ENCODE peak calls at places on chromosomes 2 and 18, in nine cellular contexts. I is PC-3, N is MM.1S, S is GM23248, J is GM23338, H is OCI-LY7, Q is SK-N-SH, D is HCT116, G is hepatocyte. Z is an unnamed sample.

GRCh38 chr2:150596071-150596470 is 108.6 kb upstream of the RND3 start:
- DNase-seq in I (no peak), N (no peak), S (peak), J (no peak), H (no peak), Q (no peak), D (no peak), G (no peak), Z (no peak)

GRCh38 chr2:173684896-173685485 is 280.2 kb downstream of the SP3 start:
- DNase-seq in I (no peak), N (no peak), S (no peak), J (no peak), H (no peak), Q (no peak), D (no peak), G (no peak), Z (peak)

GRCh38 chr2:217185265-217185995 is 325.6 kb upstream of the TNP1 start:
- DNase-seq in I (no peak), N (no peak), S (no peak), J (no peak), H (no peak), Q (no peak), D (no peak), G (no peak), Z (no peak)

GRCh38 chr2:231601356-231602229 is 8.9 kb downstream of the TEX44 start:
- DNase-seq in I (peak), N (peak), S (peak), J (peak), H (peak), Q (peak), D (peak), G (peak), Z (peak)

GRCh38 chr18:34871435-34871834 is 161.3 kb downstream of the DTNA start:
- DNase-seq in I (no peak), N (no peak), S (peak), J (no peak), H (no peak), Q (no peak), D (no peak), G (no peak), Z (no peak)

GRCh38 chr2:288002-288742 is at the start of gene ALKAL2:
- DNase-seq in I (no peak), N (no peak), S (peak), J (peak), H (no peak), Q (peak), D (no peak), G (peak), Z (peak)

GRCh38 chr2:224395646-224396390 is 6.1 kb downstream of the FAM124B start:
- DNase-seq in I (peak), N (no peak), S (peak), J (no peak), H (no peak), Q (no peak), D (no peak), G (no peak), Z (no peak)

GRCh38 chr2:71500426-71501079 is 47.2 kb downstream of the DYSF start:
- DNase-seq in I (no peak), N (no peak), S (no peak), J (peak), H (no peak), Q (no peak), D (no peak), G (no peak), Z (no peak)

GRCh38 chr18:25724997-25725396 is 365.4 kb downstream of the SS18 start:
- DNase-seq in I (no peak), N (no peak), S (no peak), J (no peak), H (no peak), Q (no peak), D (no peak), G (no peak), Z (no peak)

GRCh38 chr2:229901819-229902218 is 20.0 kb downstream of the TRIP12 start:
- DNase-seq in I (peak), N (no peak), S (peak), J (peak), H (no peak), Q (peak), D (peak), G (no peak), Z (no peak)

GRCh38 chr18:24875286-24875685 is 414.8 kb downstream of the HRH4 start:
- DNase-seq in I (no peak), N (no peak), S (peak), J (no peak), H (no peak), Q (no peak), D (no peak), G (no peak), Z (no peak)

GRCh38 chr18:52897611-52898010 is 557.6 kb downstream of the DCC start:
- DNase-seq in I (no peak), N (no peak), S (no peak), J (no peak), H (no peak), Q (no peak), D (no peak), G (no peak), Z (no peak)

GRCh38 chr18:60506682-60507081 is 134.1 kb upstream of the MC4R start:
- DNase-seq in I (no peak), N (no peak), S (peak), J (no peak), H (no peak), Q (peak), D (no peak), G (no peak), Z (no peak)

GRCh38 chr2:198807131-198807530 is 650.6 kb downstream of the SATB2 start:
- DNase-seq in I (no peak), N (no peak), S (peak), J (no peak), H (no peak), Q (no peak), D (no peak), G (no peak), Z (no peak)

GRCh38 chr2:165105911-165106310 is 97.9 kb downstream of the SCN3A start:
- DNase-seq in I (no peak), N (no peak), S (no peak), J (no peak), H (no peak), Q (no peak), D (no peak), G (no peak), Z (no peak)

GRCh38 chr2:16079637-16080036 is 139.3 kb downstream of the MYCN start:
- DNase-seq in I (no peak), N (no peak), S (no peak), J (no peak), H (no peak), Q (no peak), D (no peak), G (no peak), Z (no peak)

GRCh38 chr2:157246212-157247067 is 11.1 kb upstream of the GALNT5 start:
- DNase-seq in I (peak), N (no peak), S (peak), J (peak), H (no peak), Q (no peak), D (peak), G (peak), Z (peak)

GRCh38 chr2:199230091-199230490 is 227.6 kb downstream of the SATB2 start:
- DNase-seq in I (peak), N (no peak), S (peak), J (no peak), H (no peak), Q (no peak), D (no peak), G (no peak), Z (no peak)

GRCh38 chr2:233907627-233908026 is 9.5 kb upstream of the TRPM8 start:
- DNase-seq in I (no peak), N (no peak), S (no peak), J (no peak), H (no peak), Q (no peak), D (no peak), G (no peak), Z (no peak)

GRCh38 chr2:96239745-96240264 is 26.0 kb downstream of the TMEM127 start:
- DNase-seq in I (no peak), N (no peak), S (no peak), J (peak), H (no peak), Q (no peak), D (no peak), G (no peak), Z (no peak)

GRCh38 chr2:43174368-43175186 is 51.8 kb downstream of the ZFP36L2 start:
- DNase-seq in I (no peak), N (peak), S (no peak), J (no peak), H (peak), Q (no peak), D (no peak), G (no peak), Z (no peak)

GRCh38 chr2:124048664-124049063 is 23.6 kb downstream of the CNTNAP5 start:
- DNase-seq in I (no peak), N (no peak), S (no peak), J (no peak), H (no peak), Q (no peak), D (no peak), G (no peak), Z (no peak)

GRCh38 chr2:118529931-118530330 is 317.5 kb downstream of the EN1 start:
- DNase-seq in I (no peak), N (no peak), S (no peak), J (peak), H (no peak), Q (no peak), D (no peak), G (no peak), Z (peak)

GRCh38 chr2:118535171-118535817 is 312.2 kb downstream of the EN1 start:
- DNase-seq in I (peak), N (no peak), S (no peak), J (peak), H (no peak), Q (no peak), D (no peak), G (no peak), Z (no peak)

GRCh38 chr2:118527571-118527970 is 319.9 kb downstream of the EN1 start:
- DNase-seq in I (peak), N (no peak), S (peak), J (no peak), H (no peak), Q (no peak), D (no peak), G (no peak), Z (no peak)

GRCh38 chr2:118535818-118536212 is 311.6 kb downstream of the EN1 start:
- DNase-seq in I (no peak), N (peak), S (no peak), J (no peak), H (peak), Q (no peak), D (no peak), G (no peak), Z (no peak)

DNA sequence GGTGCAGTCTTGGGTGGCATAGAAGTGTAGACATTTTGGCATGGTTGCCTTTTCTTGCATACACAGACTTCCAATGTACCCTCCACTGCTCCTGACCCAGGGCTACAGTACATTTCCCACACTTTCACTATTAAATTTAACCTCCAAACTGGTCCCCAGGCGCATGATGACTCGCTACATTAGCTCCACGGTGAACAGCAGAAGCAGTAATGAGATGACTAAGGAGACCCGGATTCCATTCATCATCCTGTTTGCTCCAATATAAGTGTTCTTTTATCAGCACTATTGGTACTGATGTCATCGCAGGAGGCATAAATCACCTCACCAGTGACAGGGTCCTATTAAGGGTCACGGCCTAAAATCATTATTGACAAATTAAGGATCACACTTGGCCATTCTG is 316.5 kb downstream of the EN1 start:
- DNase-seq in I (peak), N (no peak), S (peak), J (no peak), H (no peak), Q (no peak), D (peak), G (no peak), Z (no peak)
- TF ChIP-seq EZH2phosphoT487 in I (no peak), N (no peak), S (no peak), J (no peak), H (no peak), Q (no peak), D (no peak), G (no peak), Z (no peak)

GRCh38 chr2:112163541-112163981 is 25.4 kb downstream of the FBLN7 start:
- DNase-seq in I (no peak), N (no peak), S (no peak), J (no peak), H (no peak), Q (no peak), D (no peak), G (no peak), Z (no peak)
- TF ChIP-seq EZH2phosphoT487 in I (no peak), N (no peak), S (no peak), J (no peak), H (no peak), Q (no peak), D (no peak), G (no peak), Z (no peak)

GRCh38 chr18:78183815-78184214 is 795.8 kb upstream of the SALL3 start:
- DNase-seq in I (no peak), N (no peak), S (no peak), J (no peak), H (no peak), Q (no peak), D (no peak), G (no peak), Z (no peak)
- TF ChIP-seq EZH2phosphoT487 in I (no peak), N (no peak), S (no peak), J (no peak), H (no peak), Q (no peak), D (no peak), G (no peak), Z (no peak)

DNA sequence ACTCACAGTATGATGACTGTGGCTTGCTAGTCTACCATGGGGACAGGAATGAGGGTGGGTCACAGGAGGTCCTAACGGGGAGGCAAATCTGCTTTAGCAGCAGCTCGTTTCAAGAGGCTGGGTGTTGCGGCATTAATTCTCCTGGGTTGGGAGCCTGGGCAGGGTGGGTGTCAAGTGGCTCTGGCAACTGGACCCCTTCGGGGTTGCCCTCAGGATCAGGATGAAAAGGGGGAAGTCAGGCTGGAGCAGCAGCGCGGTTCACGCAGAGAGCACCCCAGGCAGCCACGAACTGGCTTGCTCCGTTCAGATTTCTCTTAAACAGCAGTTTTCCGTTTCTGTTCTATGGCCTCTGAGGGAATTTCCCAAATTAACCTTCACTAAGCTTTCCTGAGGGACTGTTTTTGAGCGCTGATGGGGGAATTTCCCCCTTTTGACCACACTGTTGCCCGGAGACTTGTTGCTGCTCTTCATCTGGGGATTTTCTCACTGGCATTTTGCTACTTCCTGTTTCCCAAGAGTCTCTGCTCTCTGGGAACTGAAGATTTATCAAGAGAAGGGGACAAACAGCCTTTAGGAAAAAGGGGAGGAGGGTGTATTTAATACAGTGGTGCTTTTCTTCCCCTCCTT is 59.9 kb upstream of the PELI1 start:
- DNase-seq in I (no peak), N (peak), S (peak), J (peak), H (no peak), Q (no peak), D (no peak), G (peak), Z (no peak)
- TF ChIP-seq EZH2phosphoT487 in I (no peak), N (no peak), S (no peak), J (no peak), H (no peak), Q (no peak), D (no peak), G (no peak), Z (no peak)

GRCh38 chr2:44715671-44716077 is 225.8 kb upstream of the SIX3 start:
- DNase-seq in I (peak), N (peak), S (peak), J (peak), H (peak), Q (peak), D (peak), G (peak), Z (peak)
- TF ChIP-seq EZH2phosphoT487 in I (no peak), N (no peak), S (peak), J (no peak), H (no peak), Q (no peak), D (no peak), G (no peak), Z (no peak)

DNA sequence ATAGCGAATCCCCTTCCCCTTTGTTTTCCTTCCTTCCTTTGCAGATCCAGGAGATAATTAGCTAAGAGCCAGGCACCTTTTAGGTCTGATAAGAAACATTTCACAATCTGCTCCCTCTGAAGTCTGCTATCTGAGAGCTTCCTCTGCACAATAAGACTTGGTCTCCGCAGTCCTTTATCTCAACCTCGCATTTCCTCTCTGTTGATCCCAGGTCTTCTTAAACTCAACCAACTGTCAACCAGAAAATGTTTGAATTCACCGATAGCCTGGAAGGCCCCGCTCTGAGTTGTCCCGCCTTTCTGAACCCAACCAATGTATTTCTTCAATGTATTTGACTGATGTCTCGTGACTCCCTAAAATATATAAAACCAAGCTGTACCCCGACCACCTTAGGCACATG is 78.4 kb upstream of the CTDP1 start:
- DNase-seq in I (no peak), N (no peak), S (no peak), J (no peak), H (no peak), Q (no peak), D (no peak), G (no peak), Z (no peak)
- TF ChIP-seq EZH2phosphoT487 in I (no peak), N (no peak), S (no peak), J (no peak), H (no peak), Q (no peak), D (no peak), G (no peak), Z (no peak)